ENCODE peak calls at places on chromosomes 4 and X, in six cellular contexts. A is HepG2, H is GM12878, G is K562, M is SK-N-SH, P is H1. Z is an unnamed sample.

GRCh38 chr4:140346136-140346535 is 27.3 kb upstream of the SCOC start:
- DNase-seq in A (no peak), H (no peak), G (no peak), M (no peak), P (no peak), Z (no peak)

GRCh38 chr4:38207110-38207457 is 246.9 kb downstream of the PTTG2 start:
- DNase-seq in A (no peak), H (no peak), G (no peak), M (no peak), P (no peak), Z (no peak)

GRCh38 chr4:17468638-17469221 is 43.2 kb downstream of the QDPR start:
- DNase-seq in A (peak), H (no peak), G (peak), M (peak), P (no peak), Z (no peak)

GRCh38 chrX:136030357-136031225 is 45.4 kb downstream of the SLC9A6 start:
- DNase-seq in A (no peak), H (no peak), G (no peak), M (no peak), P (no peak), Z (no peak)

GRCh38 chrX:38937926-38938325 is 136.7 kb downstream of the MID1IP1 start:
- DNase-seq in A (no peak), H (no peak), G (no peak), M (no peak), P (no peak), Z (no peak)

GRCh38 chrX:50905334-50905733 is 5.2 kb upstream of the BMP15 start:
- DNase-seq in A (peak), H (no peak), G (peak), M (no peak), P (no peak), Z (peak)

GRCh38 chrX:130347336-130347735 is 7.6 kb downstream of the SLC25A14 start:
- DNase-seq in A (no peak), H (no peak), G (no peak), M (no peak), P (no peak), Z (no peak)

GRCh38 chrX:1295550-1295949 is 26.9 kb downstream of the CSF2RA start:
- DNase-seq in A (no peak), H (no peak), G (no peak), M (no peak), P (no peak), Z (no peak)

GRCh38 chrX:67328496-67328895 is 215.3 kb upstream of the AR start:
- DNase-seq in A (no peak), H (no peak), G (no peak), M (no peak), P (no peak), Z (no peak)

GRCh38 chrX:74232859-74233258 is 71.1 kb upstream of the ZCCHC13 start:
- DNase-seq in A (peak), H (no peak), G (peak), M (peak), P (no peak), Z (peak)

GRCh38 chrX:77731821-77732419 is 54.1 kb downstream of the ATRX start:
- DNase-seq in A (peak), H (no peak), G (no peak), M (no peak), P (no peak), Z (no peak)
- TF ChIP-seq CTCF in A (peak), H (no peak), G (no peak), M (no peak), P (no peak), Z (no peak)

GRCh38 chrX:119398974-119399771 is at the start of gene SLC25A43:
- DNase-seq in A (no peak), H (no peak), G (peak), M (peak), P (no peak), Z (peak)
- TF ChIP-seq GABPA in A (no peak), H (no peak), G (no peak), M (no peak), P (no peak), Z (no peak)

GRCh38 chrX:133045986-133046385 is 50.9 kb downstream of the USP26 start:
- DNase-seq in A (peak), H (no peak), G (no peak), M (no peak), P (no peak), Z (no peak)
- TF ChIP-seq CTCF in A (peak), H (no peak), G (no peak), M (no peak), P (no peak), Z (no peak)

DNA sequence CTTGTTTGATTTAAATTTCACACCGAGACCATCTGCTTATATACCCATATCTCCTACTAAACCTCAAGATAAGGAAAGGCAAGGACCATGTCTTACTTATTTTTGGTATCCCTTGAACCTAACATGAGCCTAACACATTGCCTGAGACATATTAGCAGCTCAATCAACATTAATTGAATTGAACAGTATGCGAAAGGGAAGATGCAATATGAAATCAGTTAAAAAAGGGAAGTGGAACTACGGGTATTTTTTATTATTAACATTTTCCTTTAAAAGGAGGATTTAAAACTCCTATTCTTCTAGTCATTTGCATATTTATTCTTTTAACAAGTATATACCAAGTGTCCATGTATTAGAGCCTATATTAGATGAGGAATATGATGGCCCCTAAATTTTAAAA is 197.0 kb downstream of the CAMK2D start:
- DNase-seq in A (no peak), H (no peak), G (no peak), M (no peak), P (no peak), Z (no peak)
- TF ChIP-seq GABPA in A (no peak), H (no peak), G (no peak), M (no peak), P (no peak), Z (no peak)

GRCh38 chr4:81260443-81261102 is 45.6 kb upstream of the PRKG2 start:
- DNase-seq in A (no peak), H (no peak), G (peak), M (peak), P (peak), Z (no peak)
- TF ChIP-seq CTCF in A (no peak), H (peak), G (peak), M (peak), P (no peak), Z (peak)

Z was measured in HL-60.